ENCODE peak calls at places on chromosomes 4 and X, in five cellular contexts. M is K562, C is HepG2, X is SK-N-SH, F is GM12878. G is an unnamed sample.

GRCh38 chr4:38943355-38943754 is 75.7 kb downstream of the FAM114A1 start:
- DNase-seq in M (no peak), C (no peak), X (peak), F (no peak), G (no peak)

GRCh38 chrX:136156560-136157117 is 9.3 kb downstream of the FHL1 start:
- DNase-seq in M (no peak), C (no peak), X (no peak), F (no peak), G (no peak)

GRCh38 chr4:128130621-128131020 is 69.5 kb downstream of the LARP1B start:
- DNase-seq in M (no peak), C (no peak), X (no peak), F (no peak), G (no peak)

GRCh38 chrX:19889582-19890342 is 2.4 kb upstream of the SH3KBP1 start:
- DNase-seq in M (peak), C (peak), X (no peak), F (peak), G (peak)

GRCh38 chr4:111596491-111596890 is 548.8 kb upstream of the FAM241A start:
- DNase-seq in M (no peak), C (no peak), X (no peak), F (no peak), G (no peak)

GRCh38 chr4:41287005-41287404 is 30.3 kb downstream of the UCHL1 start:
- DNase-seq in M (no peak), C (no peak), X (no peak), F (no peak), G (peak)

GRCh38 chrX:107204063-107204605 is 2.1 kb downstream of the NUP62CL start:
- DNase-seq in M (no peak), C (no peak), X (no peak), F (no peak), G (peak)

GRCh38 chr4:40525811-40526598 is 103.7 kb downstream of the RBM47 start:
- DNase-seq in M (peak), C (no peak), X (no peak), F (no peak), G (peak)

GRCh38 chr4:168264903-168265302 is 53.6 kb downstream of the DDX60 start:
- DNase-seq in M (no peak), C (no peak), X (no peak), F (no peak), G (no peak)

GRCh38 chr4:74364649-74365491 is at the start of gene EREG:
- DNase-seq in M (peak), C (no peak), X (peak), F (no peak), G (peak)

GRCh38 chrX:65755786-65756185 is 88.3 kb downstream of the MSN start:
- DNase-seq in M (no peak), C (no peak), X (no peak), F (no peak), G (no peak)

GRCh38 chr4:76485450-76485849 is 50.4 kb downstream of the SHROOM3 start:
- DNase-seq in M (no peak), C (peak), X (no peak), F (no peak), G (no peak)

GRCh38 chrX:22134681-22135080 is 102.6 kb downstream of the PHEX start:
- DNase-seq in M (no peak), C (peak), X (peak), F (no peak), G (peak)

GRCh38 chr4:176872461-176872860 is 79.7 kb upstream of the VEGFC start:
- DNase-seq in M (no peak), C (no peak), X (no peak), F (no peak), G (no peak)

GRCh38 chrX:23637187-23637586 is 30.1 kb upstream of the PRDX4 start:
- DNase-seq in M (no peak), C (no peak), X (no peak), F (no peak), G (no peak)

GRCh38 chr4:113064244-113064643 is 14.8 kb downstream of the ANK2 start:
- DNase-seq in M (no peak), C (peak), X (no peak), F (no peak), G (no peak)

GRCh38 chr4:174880001-174880400 is 38.2 kb upstream of the ADAM29 start:
- DNase-seq in M (no peak), C (no peak), X (no peak), F (no peak), G (no peak)

GRCh38 chr4:85475631-85476233 is 782 bp downstream of the ARHGAP24 start:
- DNase-seq in M (no peak), C (no peak), X (no peak), F (no peak), G (peak)

GRCh38 chr4:99683913-99684312 is 26.3 kb upstream of the C4orf54 start:
- DNase-seq in M (no peak), C (no peak), X (no peak), F (no peak), G (no peak)

GRCh38 chrX:7711167-7711566 is 131.8 kb upstream of the VCX start:
- DNase-seq in M (no peak), C (no peak), X (no peak), F (no peak), G (no peak)

GRCh38 chr4:173522160-173522873 is 7.7 kb downstream of the HAND2 start:
- DNase-seq in M (peak), C (no peak), X (peak), F (no peak), G (no peak)

GRCh38 chr4:121246698-121247097 is 82.6 kb upstream of the TNIP3 start:
- DNase-seq in M (no peak), C (no peak), X (no peak), F (no peak), G (no peak)

GRCh38 chr4:176193898-176194297 is 1.5 kb downstream of the SPATA4 start:
- DNase-seq in M (no peak), C (no peak), X (no peak), F (no peak), G (peak)

GRCh38 chrX:21683910-21684309 is 25.8 kb upstream of the KLHL34 start:
- DNase-seq in M (no peak), C (no peak), X (no peak), F (no peak), G (no peak)

GRCh38 chrX:153688071-153688470 is 345 bp downstream of the SLC6A8 start:
- DNase-seq in M (peak), C (no peak), X (no peak), F (no peak), G (no peak)

GRCh38 chrX:23554304-23554703 is 113.0 kb upstream of the PRDX4 start:
- DNase-seq in M (peak), C (peak), X (peak), F (no peak), G (peak)

GRCh38 chrX:105882581-105883275 is 60.4 kb downstream of the NRK start:
- DNase-seq in M (no peak), C (no peak), X (no peak), F (no peak), G (no peak)

GRCh38 chrX:19003756-19004155 is 19.8 kb upstream of the PHKA2 start:
- DNase-seq in M (no peak), C (no peak), X (no peak), F (no peak), G (no peak)

GRCh38 chr4:80713409-80713808 is 317.1 kb upstream of the BMP3 start:
- DNase-seq in M (no peak), C (no peak), X (no peak), F (no peak), G (no peak)

GRCh38 chr4:79083406-79084010 is 144.3 kb upstream of the PAQR3 start:
- DNase-seq in M (no peak), C (no peak), X (no peak), F (no peak), G (no peak)

GRCh38 chrX:71253253-71254091 is 468 bp downstream of the ZMYM3 start:
- DNase-seq in M (peak), C (peak), X (peak), F (no peak), G (peak)

GRCh38 chr4:42271096-42271495 is 118.6 kb upstream of the BEND4 start:
- DNase-seq in M (no peak), C (no peak), X (no peak), F (no peak), G (no peak)

DNA sequence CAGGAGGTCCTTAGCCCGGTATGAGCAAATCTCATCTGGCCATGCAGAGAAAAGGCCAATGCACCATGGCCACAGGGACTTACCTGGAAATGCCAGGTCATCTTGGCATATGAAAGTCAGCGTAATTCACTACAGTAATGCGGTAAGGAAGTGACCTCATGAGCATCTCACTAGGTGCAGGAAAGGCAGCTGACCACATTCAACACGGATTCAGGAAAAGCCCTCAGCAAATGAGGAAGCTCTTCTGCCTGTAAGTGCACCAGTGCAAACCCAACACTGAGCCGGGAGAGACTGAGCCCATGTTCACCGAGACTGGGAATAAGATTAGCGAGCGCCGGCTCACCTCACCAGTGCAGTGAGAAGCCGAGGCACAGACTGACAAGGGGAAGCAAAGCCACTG is 23.7 kb downstream of the LRPAP1 start:
- DNase-seq in M (no peak), C (no peak), X (no peak), F (no peak), G (no peak)
- TF ChIP-seq CHD2 in M (no peak), C (no peak), X (no peak), F (no peak), G (no peak)

DNA sequence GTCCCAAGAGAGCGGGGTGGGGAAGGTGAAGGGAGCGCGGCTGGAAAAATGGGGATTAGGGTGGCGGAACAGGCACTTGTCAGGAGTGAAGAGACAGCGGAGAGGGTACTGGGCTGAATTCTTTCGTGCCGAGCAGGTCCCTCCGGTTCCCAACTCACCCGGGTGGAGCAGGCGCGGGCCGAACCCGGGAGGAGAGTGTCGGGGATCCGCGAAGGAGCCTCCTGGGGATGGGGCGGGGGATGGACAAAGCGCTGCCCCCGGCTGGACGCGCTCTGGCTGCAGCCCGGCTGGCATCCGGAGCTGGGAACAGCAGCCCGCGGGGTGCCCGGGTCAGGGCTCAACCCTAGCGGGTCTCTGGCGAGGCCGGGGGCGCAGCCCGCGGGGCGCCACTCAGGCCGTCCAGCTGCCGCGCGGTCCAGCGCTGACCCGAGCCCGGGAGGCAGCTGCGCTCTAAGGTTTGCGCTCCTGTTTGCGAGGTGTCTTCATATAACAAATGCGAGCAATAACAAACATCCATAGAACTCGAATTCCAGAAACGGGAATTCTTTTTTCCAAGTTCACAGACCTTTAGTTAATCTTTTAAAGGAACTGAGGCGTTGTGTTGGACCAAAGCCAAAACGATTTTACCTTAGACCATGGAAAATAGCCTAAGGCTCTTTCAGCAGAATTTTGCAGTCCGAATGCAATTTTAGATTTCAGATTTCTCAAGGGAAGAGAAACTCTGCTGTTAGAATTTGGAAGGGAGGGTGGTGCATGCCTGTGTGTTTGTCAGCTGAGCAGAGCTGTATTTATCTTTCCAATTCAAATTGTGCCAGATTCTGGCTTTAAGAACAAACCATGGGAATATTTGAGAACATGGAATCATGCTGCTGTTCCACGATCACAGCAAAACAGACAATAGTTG is 707 bp downstream of the NPY5R start:
- DNase-seq in M (no peak), C (no peak), X (peak), F (no peak), G (no peak)
- TF ChIP-seq SMC3 in M (no peak), C (no peak), X (no peak), F (no peak), G (no peak)

GRCh38 chr4:8370835-8371234 is 69.7 kb downstream of the ACOX3 start:
- DNase-seq in M (no peak), C (no peak), X (no peak), F (no peak), G (no peak)
- H3K4me3 ChIP-seq in M (no peak), C (no peak), X (no peak), F (no peak), G (no peak)

GRCh38 chrX:99077099-99077498 is 1333.0 kb downstream of the PCDH19 start:
- DNase-seq in M (no peak), C (no peak), X (no peak), F (no peak), G (no peak)

DNA sequence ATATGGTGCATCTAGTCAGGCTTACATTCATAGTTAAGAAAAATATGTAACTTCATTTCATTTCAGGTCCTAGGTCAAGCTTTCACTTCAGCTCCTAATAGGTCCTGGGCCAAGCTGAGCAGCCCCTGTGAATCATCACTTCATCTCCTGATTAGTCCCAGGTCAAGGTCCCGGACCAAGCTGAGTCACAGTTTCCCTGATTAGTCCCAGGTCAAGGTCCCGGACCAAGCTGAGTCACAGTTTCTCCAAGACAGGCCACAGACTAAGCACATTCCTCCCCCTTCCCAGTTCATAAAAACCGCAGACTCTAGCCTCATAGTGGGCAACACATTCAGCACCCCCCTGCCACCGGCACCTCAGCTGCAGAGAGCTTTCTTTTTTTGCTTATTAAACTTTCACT is 1331.8 kb downstream of the PCDH19 start:
- DNase-seq in M (no peak), C (peak), X (no peak), F (no peak), G (no peak)
- TF ChIP-seq CHD2 in M (no peak), C (no peak), X (no peak), F (no peak), G (no peak)

GRCh38 chr4:11904117-11904535 is 475.4 kb upstream of the HS3ST1 start:
- DNase-seq in M (no peak), C (no peak), X (no peak), F (no peak), G (no peak)
- TF ChIP-seq SMC3 in M (no peak), C (no peak), X (no peak), F (no peak), G (no peak)

GRCh38 chr4:68375667-68376559 is 26.0 kb upstream of the YTHDC1 start:
- DNase-seq in M (peak), C (peak), X (peak), F (no peak), G (peak)
- H3K4me3 ChIP-seq in M (no peak), C (peak), X (no peak), F (no peak), G (peak)

DNA sequence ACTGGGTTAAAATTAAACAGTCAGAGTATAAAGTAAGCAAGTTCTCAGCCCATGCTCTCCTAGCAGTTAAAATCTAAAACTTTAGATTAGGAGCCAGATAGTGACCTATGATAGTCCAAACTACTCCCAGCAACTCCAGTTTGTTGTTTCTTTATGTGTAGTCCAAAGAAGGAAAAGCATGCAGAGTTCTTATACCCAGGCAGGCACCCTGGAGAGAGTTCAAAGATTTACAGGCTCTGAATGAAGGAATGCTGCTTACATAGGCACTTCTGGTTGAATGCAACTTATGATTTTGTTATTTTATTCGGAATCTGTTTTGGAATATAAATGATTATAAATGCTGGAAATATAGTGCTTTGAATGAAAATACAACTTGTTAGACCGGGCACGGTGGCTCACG is 67.2 kb downstream of the GPAT3 start:
- DNase-seq in M (no peak), C (no peak), X (no peak), F (no peak), G (no peak)
- TF ChIP-seq CHD2 in M (no peak), C (no peak), X (no peak), F (no peak), G (no peak)

G was measured in A549.